ENCODE peak calls at places on chromosomes 13 and 19, in seven cellular contexts. B is body of pancreas, F is foreskin fibroblast, D is fibroblast of lung, C is LNCaP clone FGC, A is AG04450, X is thoracic aorta. O is an unnamed sample.
A peak's percentile ranks its signal among the peaks of the same experiment; 100 is the strongest.

GRCh38 chr13:44498969-44499368 is 77.2 kb downstream of the TSC22D1 start:
- DNase-seq in X (no peak), D (no peak), C (no peak), F (no peak), B (peak; percentile 53), A (no peak), O (no peak)

GRCh38 chr13:102147353-102147752 is 254.5 kb downstream of the FGF14 start:
- DNase-seq in A (no peak), F (no peak), D (no peak), X (no peak), B (no peak), C (no peak), O (no peak)

GRCh38 chr19:29576761-29577661 is 29.1 kb upstream of the POP4 start:
- DNase-seq in C (no peak), X (no peak), D (peak; percentile 32), F (peak; percentile 7), B (no peak), A (no peak), O (no peak)

GRCh38 chr19:46571495-46571894 is 29.6 kb upstream of the CALM3 start:
- DNase-seq in X (no peak), F (peak; percentile 29), B (peak; percentile 11), A (no peak), C (no peak), D (no peak), O (no peak)

GRCh38 chr13:25453966-25454365 is 82.2 kb downstream of the ATP8A2 start:
- DNase-seq in F (no peak), D (no peak), X (no peak), C (no peak), A (no peak), B (no peak), O (no peak)

GRCh38 chr13:37295046-37295445 is 189.6 kb upstream of the CSNK1A1L start:
- DNase-seq in F (no peak), X (no peak), D (peak; percentile 46), A (no peak), C (peak; percentile 11), B (no peak), O (no peak)

GRCh38 chr19:31598730-31599238 is 249.5 kb upstream of the TSHZ3 start:
- DNase-seq in X (no peak), D (no peak), F (no peak), A (no peak), B (peak; percentile 10), C (no peak), O (no peak)

GRCh38 chr13:32988588-32989256 is 27.5 kb upstream of the KL start:
- DNase-seq in F (peak; percentile 31), C (no peak), X (no peak), B (no peak), A (no peak), D (no peak), O (no peak)

GRCh38 chr19:33284756-33285155 is 17.6 kb downstream of the CEBPA start:
- DNase-seq in D (no peak), F (no peak), A (no peak), B (no peak), C (no peak), X (no peak), O (no peak)

GRCh38 chr13:53368948-53369347 is 340.3 kb downstream of the OLFM4 start:
- DNase-seq in D (no peak), B (no peak), A (no peak), X (no peak), C (no peak), F (no peak), O (no peak)

GRCh38 chr19:50427997-50428425 is 4.7 kb upstream of the MYBPC2 start:
- DNase-seq in B (peak; percentile 82), D (peak; percentile 76), F (peak; percentile 89), C (no peak), X (no peak), A (peak; percentile 11), O (no peak)

GRCh38 chr13:28448959-28449358 is 46.0 kb downstream of the FLT1 start:
- DNase-seq in X (no peak), B (no peak), D (no peak), C (no peak), A (no peak), F (no peak), O (no peak)

GRCh38 chr13:28449826-28450773 is 44.8 kb downstream of the FLT1 start:
- DNase-seq in B (no peak), X (no peak), C (no peak), F (peak; percentile 58), A (no peak), D (no peak), O (peak; percentile 19)

GRCh38 chr13:28452755-28453154 is 42.2 kb downstream of the FLT1 start:
- DNase-seq in A (no peak), X (no peak), B (no peak), F (no peak), D (no peak), C (no peak), O (no peak)

GRCh38 chr13:28447989-28448388 is 46.9 kb downstream of the FLT1 start:
- DNase-seq in F (no peak), A (no peak), C (no peak), B (no peak), X (no peak), D (no peak), O (no peak)

GRCh38 chr13:28451482-28452217 is 43.3 kb downstream of the FLT1 start:
- DNase-seq in X (no peak), B (no peak), F (peak; percentile 65), D (no peak), C (peak; percentile 75), A (no peak), O (no peak)
- H3K4me3 ChIP-seq in X (peak overlapping the region; percentile 62), B (no peak overlapping the region), F (no peak overlapping the region), D (peak overlapping the region; percentile 26), C (no peak overlapping the region), A (no peak overlapping the region), O (no peak overlapping the region)

GRCh38 chr13:28387740-28388501 is 107.0 kb downstream of the FLT1 start:
- DNase-seq in A (no peak), C (no peak), F (no peak), X (no peak), B (no peak), D (no peak), O (no peak)
- TF ChIP-seq CTCF in A (no peak), C (no peak), F (no peak), X (no peak), B (no peak), D (no peak), O (no peak)

GRCh38 chr13:27005976-27006518 is 165.6 kb downstream of the USP12 start:
- DNase-seq in X (no peak), D (no peak), B (no peak), F (no peak), C (no peak), A (no peak), O (no peak)
- H3K4me3 ChIP-seq in X (peak overlapping the region; percentile 72), D (no peak overlapping the region), B (no peak overlapping the region), F (no peak overlapping the region), C (no peak overlapping the region), A (no peak overlapping the region), O (no peak overlapping the region)

GRCh38 chr19:18453269-18454024 is 15.5 kb upstream of the ISYNA1 start:
- DNase-seq in B (no peak), C (no peak), F (peak; percentile 76), X (no peak), D (no peak), A (no peak), O (no peak)

GRCh38 chr19:18452386-18452785 is 14.5 kb upstream of the ISYNA1 start:
- DNase-seq in B (no peak), A (no peak), F (peak; percentile 40), C (no peak), D (no peak), X (no peak), O (no peak)

GRCh38 chr19:18450021-18450933 is 12.3 kb upstream of the ISYNA1 start:
- DNase-seq in X (no peak), F (no peak), A (no peak), C (no peak), D (no peak), B (no peak), O (no peak)

GRCh38 chr19:18449552-18449951 is 11.6 kb upstream of the ISYNA1 start:
- DNase-seq in A (no peak), B (no peak), C (no peak), X (no peak), D (no peak), F (no peak), O (no peak)

GRCh38 chr19:18450934-18451836 is 13.3 kb upstream of the ISYNA1 start:
- DNase-seq in C (no peak), X (no peak), D (no peak), A (no peak), B (peak; percentile 93), F (peak; percentile 86), O (no peak)
- TF ChIP-seq CTCF in C (peak; percentile 97), X (peak; percentile 98), D (peak; percentile 91), A (peak; percentile 95), B (peak; percentile 98), F (peak; percentile 96), O (peak; percentile 98)